ENCODE peak calls at places on chromosomes 3 and 15, in eight cellular contexts. C, K, G, F, I, S, P and E are unnamed samples.

GRCh38 chr3:129004639-129005295 is 3.7 kb downstream of the EFCC1 start:
- DNase-seq in C (no peak), K (no peak), G (no peak), F (no peak), I (no peak), S (no peak), P (no peak), E (no peak)

GRCh38 chr3:190427108-190427507 is 22.6 kb downstream of the TMEM207 start:
- DNase-seq in C (no peak), K (no peak), G (no peak), F (no peak), I (no peak), S (no peak), P (no peak), E (no peak)

GRCh38 chr15:52794665-52795463 is 4.7 kb upstream of the ONECUT1 start:
- DNase-seq in C (no peak), K (no peak), G (no peak), F (no peak), I (no peak), S (no peak), P (no peak), E (no peak)

GRCh38 chr15:31399544-31400171 is 73.0 kb downstream of the KLF13 start:
- DNase-seq in C (no peak), K (no peak), G (peak; percentile 87), F (no peak), I (no peak), S (no peak), P (no peak), E (no peak)

GRCh38 chr3:14789221-14789620 is 29.5 kb upstream of the FGD5 start:
- DNase-seq in C (no peak), K (no peak), G (peak; percentile 60), F (no peak), I (no peak), S (no peak), P (no peak), E (no peak)

GRCh38 chr3:9201278-9201677 is 48.2 kb downstream of the SRGAP3 start:
- DNase-seq in C (no peak), K (peak; percentile 23), G (peak; percentile 86), F (no peak), I (no peak), S (no peak), P (no peak), E (no peak)

GRCh38 chr3:118231578-118231977 is 803.1 kb downstream of the IGSF11 start:
- DNase-seq in C (no peak), K (no peak), G (no peak), F (no peak), I (no peak), S (no peak), P (no peak), E (no peak)

GRCh38 chr15:42138411-42138810 is 18.0 kb downstream of the PLA2G4F start:
- DNase-seq in C (no peak), K (no peak), G (no peak), F (no peak), I (no peak), S (peak; percentile 10), P (no peak), E (no peak)

GRCh38 chr3:66572090-66572632 is 71.3 kb upstream of the LRIG1 start:
- DNase-seq in C (no peak), K (no peak), G (no peak), F (no peak), I (no peak), S (no peak), P (peak; percentile 80), E (peak; percentile 61)

GRCh38 chr3:66574091-66574490 is 73.3 kb upstream of the LRIG1 start:
- DNase-seq in C (no peak), K (no peak), G (no peak), F (no peak), I (no peak), S (no peak), P (no peak), E (no peak)

GRCh38 chr3:66577804-66578203 is 77.0 kb upstream of the LRIG1 start:
- DNase-seq in C (no peak), K (no peak), G (no peak), F (no peak), I (no peak), S (no peak), P (no peak), E (no peak)

GRCh38 chr3:66572938-66573710 is 72.3 kb upstream of the LRIG1 start:
- DNase-seq in C (no peak), K (no peak), G (no peak), F (peak; percentile 57), I (no peak), S (no peak), P (peak; percentile 86), E (no peak)
- TF ChIP-seq CTCF in C (peak; percentile 37), K (peak; percentile 19), G (no peak), F (peak; percentile 32), I (peak; percentile 27), S (no peak), P (peak; percentile 82), E (peak; percentile 11)

GRCh38 chr3:119557874-119558264 is 1.5 kb downstream of the CD80 start:
- DNase-seq in C (no peak), K (no peak), G (no peak), F (no peak), I (no peak), S (no peak), P (no peak), E (no peak)

GRCh38 chr3:119555309-119555735 is 4.1 kb downstream of the CD80 start:
- DNase-seq in C (no peak), K (no peak), G (no peak), F (no peak), I (no peak), S (no peak), P (no peak), E (no peak)

GRCh38 chr3:119558528-119559339 is 680 bp downstream of the CD80 start:
- DNase-seq in C (no peak), K (no peak), G (no peak), F (no peak), I (no peak), S (no peak), P (no peak), E (no peak)

GRCh38 chr3:119557192-119557873 is 2.1 kb downstream of the CD80 start:
- DNase-seq in C (no peak), K (no peak), G (no peak), F (no peak), I (no peak), S (no peak), P (no peak), E (no peak)

DNA sequence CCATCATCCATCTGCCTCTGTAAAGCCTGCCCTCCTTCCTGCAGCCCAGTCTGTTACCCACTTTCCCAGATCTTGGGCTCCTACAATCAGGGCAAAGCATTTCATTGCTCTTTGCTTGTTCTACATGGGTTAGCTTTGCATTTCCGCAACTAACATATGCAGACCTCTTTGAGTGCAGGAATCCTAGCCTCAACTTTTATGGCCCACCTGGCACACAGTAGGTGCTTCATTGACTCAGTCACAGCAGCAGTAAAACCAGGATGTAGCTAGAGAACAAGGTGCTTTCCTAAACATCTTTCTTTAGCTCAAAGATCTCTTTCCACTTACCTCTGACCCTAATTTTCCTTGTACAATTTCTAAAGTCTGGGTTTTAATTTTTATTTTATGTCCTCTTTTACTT is 3.5 kb downstream of the CD80 start:
- DNase-seq in C (no peak), K (no peak), G (no peak), F (no peak), I (no peak), S (no peak), P (no peak), E (no peak)
- H3K4me3 ChIP-seq in C (no peak overlapping the region), K (no peak overlapping the region), G (no peak overlapping the region), F (no peak overlapping the region), I (no peak overlapping the region), S (no peak overlapping the region), P (no peak overlapping the region), E (no peak overlapping the region)

GRCh38 chr3:163196815-163197214 is 1700.2 kb downstream of the OTOL1 start:
- DNase-seq in C (no peak), K (no peak), G (no peak), F (no peak), I (no peak), S (no peak), P (no peak), E (no peak)
- TF ChIP-seq CTCF in C (no peak), K (no peak), G (no peak), F (no peak), I (no peak), S (no peak), P (no peak), E (no peak)

GRCh38 chr3:149653136-149653535 is 4.7 kb downstream of the WWTR1 start:
- DNase-seq in C (no peak), K (no peak), G (no peak), F (no peak), I (no peak), S (no peak), P (no peak), E (no peak)
- H3K4me3 ChIP-seq in C (no peak overlapping the region), K (peak overlapping the region; percentile 83), G (no peak overlapping the region), F (no peak overlapping the region), I (no peak overlapping the region), S (no peak overlapping the region), P (no peak overlapping the region), E (no peak overlapping the region)

DNA sequence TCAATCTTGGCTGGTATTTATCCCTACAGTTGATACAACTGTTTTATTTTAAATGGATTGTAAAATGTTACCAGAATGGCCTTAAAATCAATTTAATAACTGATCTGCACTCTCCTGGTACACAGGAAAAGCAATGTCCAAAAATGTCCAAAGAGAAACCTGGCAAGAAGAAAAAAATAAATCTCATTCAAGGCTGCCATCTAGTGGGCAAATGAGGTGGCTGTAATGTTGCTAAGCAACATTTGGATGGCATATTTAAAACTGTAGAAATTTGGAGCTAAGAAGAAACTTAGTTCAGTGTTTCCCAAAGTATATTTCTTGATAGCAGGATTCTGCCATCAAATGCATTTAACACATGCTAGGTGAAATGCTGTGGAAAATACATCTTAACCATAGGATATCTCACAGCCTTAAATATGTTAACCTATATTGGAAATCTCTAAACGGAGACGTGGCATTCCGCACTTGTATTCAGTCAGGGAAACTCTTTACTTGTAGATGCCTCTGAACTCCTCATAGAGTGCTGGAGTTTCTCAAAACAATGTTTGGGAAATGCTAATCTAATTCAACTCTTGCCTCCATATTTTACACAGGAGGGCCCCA is 216.8 kb downstream of the ERC2 start:
- DNase-seq in C (no peak), K (peak; percentile 43), G (no peak), F (peak; percentile 71), I (peak; percentile 32), S (peak; percentile 34), P (peak; percentile 51), E (peak; percentile 30)
- TF ChIP-seq CTCF in C (peak; percentile 67), K (peak; percentile 72), G (no peak), F (peak; percentile 75), I (peak; percentile 74), S (peak; percentile 64), P (peak; percentile 95), E (peak; percentile 86)

GRCh38 chr3:196179380-196180308 is 31.6 kb downstream of the ZDHHC19 start:
- DNase-seq in C (no peak), K (peak; percentile 33), G (no peak), F (no peak), I (no peak), S (no peak), P (peak; percentile 65), E (no peak)

GRCh38 chr3:196180346-196180745 is 30.9 kb downstream of the ZDHHC19 start:
- DNase-seq in C (no peak), K (no peak), G (no peak), F (no peak), I (no peak), S (no peak), P (no peak), E (no peak)

GRCh38 chr3:196177567-196177966 is 33.6 kb downstream of the ZDHHC19 start:
- DNase-seq in C (no peak), K (no peak), G (no peak), F (no peak), I (no peak), S (no peak), P (no peak), E (no peak)

GRCh38 chr3:196177967-196178366 is 33.2 kb downstream of the ZDHHC19 start:
- DNase-seq in C (no peak), K (no peak), G (no peak), F (no peak), I (no peak), S (no peak), P (no peak), E (no peak)

GRCh38 chr3:196178993-196179379 is 32.2 kb downstream of the ZDHHC19 start:
- DNase-seq in C (no peak), K (no peak), G (no peak), F (no peak), I (no peak), S (no peak), P (no peak), E (no peak)
- H3K4me3 ChIP-seq in C (no peak overlapping the region), K (no peak overlapping the region), G (no peak overlapping the region), F (no peak overlapping the region), I (no peak overlapping the region), S (no peak overlapping the region), P (no peak overlapping the region), E (no peak overlapping the region)